ENCODE peak calls at places on chromosome 15, in five cellular contexts. L is HepG2, R is GM12878, T is HCT116, B is K562. V is an unnamed sample. For H3K4me1 and H3K27me3, the result is how much of the 10 kb centered on the place peaks cover.

GRCh38 chr15:31216210-31216911 is 110.3 kb upstream of the KLF13 start:
- DNase-seq in B (peak), T (no peak), R (no peak), L (peak), V (peak)

GRCh38 chr15:31402511-31403056 is 75.9 kb downstream of the KLF13 start:
- DNase-seq in L (no peak), R (no peak), T (no peak), B (no peak), V (no peak)

GRCh38 chr15:65595960-65596359 is 15.0 kb downstream of the INTS14 start:
- DNase-seq in B (peak), T (no peak), R (no peak), L (peak), V (no peak)

GRCh38 chr15:48891229-48891765 is 13.4 kb downstream of the EID1 start:
- DNase-seq in B (no peak), L (no peak), R (no peak), T (no peak), V (no peak)

GRCh38 chr15:89138999-89139612 is 50.9 kb downstream of the ABHD2 start:
- DNase-seq in B (no peak), T (no peak), L (peak), R (no peak), V (no peak)

GRCh38 chr15:43927203-43927602 is 100.4 kb downstream of the WDR76 start:
- DNase-seq in R (no peak), T (no peak), B (no peak), L (no peak), V (no peak)

GRCh38 chr15:73601449-73602425 is 31.5 kb downstream of the NPTN start:
- DNase-seq in T (no peak), L (peak), R (no peak), B (no peak), V (no peak)

GRCh38 chr15:84715442-84716035 is 400 bp downstream of the SEC11A start:
- DNase-seq in L (no peak), R (no peak), B (peak), T (no peak), V (no peak)

GRCh38 chr15:71256934-71257333 is 141.7 kb downstream of the THSD4 start:
- DNase-seq in T (no peak), B (no peak), L (no peak), R (no peak), V (no peak)

GRCh38 chr15:30929982-30930381 is 26.3 kb downstream of the FAN1 start:
- DNase-seq in B (no peak), T (no peak), R (no peak), L (no peak), V (no peak)

GRCh38 chr15:92167413-92167950 is 226.2 kb upstream of the ST8SIA2 start:
- DNase-seq in L (peak), R (no peak), T (no peak), B (no peak), V (no peak)

GRCh38 chr15:84023636-84024035 is 211.9 kb upstream of the GOLGA6L4 start:
- DNase-seq in T (peak), R (no peak), B (peak), L (peak), V (peak)

GRCh38 chr15:51318382-51319150 is 19.8 kb downstream of the CYP19A1 start:
- DNase-seq in L (peak), B (no peak), T (no peak), R (no peak), V (no peak)

GRCh38 chr15:90203922-90204321 is 2.8 kb downstream of the SEMA4B start:
- DNase-seq in T (no peak), B (no peak), R (no peak), L (no peak), V (no peak)

GRCh38 chr15:52183562-52184173 is 7.5 kb downstream of the GNB5 start:
- DNase-seq in R (no peak), L (no peak), B (peak), T (no peak), V (no peak)

GRCh38 chr15:40723919-40724318 is 28.9 kb downstream of the RAD51 start:
- DNase-seq in L (no peak), B (no peak), T (no peak), R (no peak), V (no peak)

GRCh38 chr15:49101536-49101935 is 53.9 kb downstream of the COPS2 start:
- DNase-seq in B (no peak), T (no peak), R (no peak), L (no peak), V (no peak)

GRCh38 chr15:81410318-81410753 is 36.3 kb upstream of the TMC3 start:
- DNase-seq in B (peak), T (peak), L (peak), R (no peak), V (peak)

GRCh38 chr15:45522931-45523331 is 376 bp upstream of the SLC30A4 start:
- DNase-seq in L (no peak), R (no peak), T (no peak), B (no peak), V (no peak)

DNA sequence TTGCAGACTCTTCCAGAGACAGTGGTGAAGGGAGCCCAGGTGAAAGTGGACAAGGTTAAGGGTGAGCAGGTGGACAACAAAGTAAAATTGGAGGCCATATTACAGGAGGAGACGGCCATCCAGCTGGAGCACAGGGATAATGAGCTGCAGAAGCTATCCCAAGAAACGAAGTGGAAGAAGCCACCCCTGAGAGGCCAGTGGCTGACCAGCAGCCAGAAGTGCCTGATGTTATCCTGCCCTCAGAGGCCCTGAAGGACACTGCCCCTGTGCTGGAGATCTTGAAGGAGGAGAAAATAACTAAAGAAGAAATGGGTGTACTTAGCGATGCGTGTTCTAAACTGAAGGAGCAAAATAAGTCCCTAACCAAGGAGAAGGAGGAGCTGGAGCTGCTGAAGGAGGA is 107.6 kb downstream of the SMAD6 start:
- DNase-seq in R (no peak), L (no peak), B (no peak), T (no peak), V (no peak)
- H3K4me1 ChIP-seq in R (under half), L (under half), B (under half), T (under half), V (under half)

GRCh38 chr15:85937661-85938060 is 142.0 kb upstream of the AGBL1 start:
- DNase-seq in R (no peak), T (no peak), B (no peak), L (no peak), V (no peak)
- TF ChIP-seq ZNF274 in R (no peak), T (no peak), B (no peak), L (no peak), V (no peak)

GRCh38 chr15:77630956-77631789 is 1.5 kb downstream of the LINGO1 start:
- DNase-seq in T (no peak), R (no peak), L (no peak), B (no peak), V (no peak)

GRCh38 chr15:77632760-77633133 is at the start of gene LINGO1:
- DNase-seq in L (no peak), B (peak), T (no peak), R (no peak), V (no peak)

GRCh38 chr15:77630064-77630463 is 2.6 kb downstream of the LINGO1 start:
- DNase-seq in R (no peak), B (peak), L (no peak), T (no peak), V (no peak)

GRCh38 chr15:77633134-77633912 is 611 bp upstream of the LINGO1 start:
- DNase-seq in R (no peak), L (peak), T (peak), B (peak), V (peak)

DNA sequence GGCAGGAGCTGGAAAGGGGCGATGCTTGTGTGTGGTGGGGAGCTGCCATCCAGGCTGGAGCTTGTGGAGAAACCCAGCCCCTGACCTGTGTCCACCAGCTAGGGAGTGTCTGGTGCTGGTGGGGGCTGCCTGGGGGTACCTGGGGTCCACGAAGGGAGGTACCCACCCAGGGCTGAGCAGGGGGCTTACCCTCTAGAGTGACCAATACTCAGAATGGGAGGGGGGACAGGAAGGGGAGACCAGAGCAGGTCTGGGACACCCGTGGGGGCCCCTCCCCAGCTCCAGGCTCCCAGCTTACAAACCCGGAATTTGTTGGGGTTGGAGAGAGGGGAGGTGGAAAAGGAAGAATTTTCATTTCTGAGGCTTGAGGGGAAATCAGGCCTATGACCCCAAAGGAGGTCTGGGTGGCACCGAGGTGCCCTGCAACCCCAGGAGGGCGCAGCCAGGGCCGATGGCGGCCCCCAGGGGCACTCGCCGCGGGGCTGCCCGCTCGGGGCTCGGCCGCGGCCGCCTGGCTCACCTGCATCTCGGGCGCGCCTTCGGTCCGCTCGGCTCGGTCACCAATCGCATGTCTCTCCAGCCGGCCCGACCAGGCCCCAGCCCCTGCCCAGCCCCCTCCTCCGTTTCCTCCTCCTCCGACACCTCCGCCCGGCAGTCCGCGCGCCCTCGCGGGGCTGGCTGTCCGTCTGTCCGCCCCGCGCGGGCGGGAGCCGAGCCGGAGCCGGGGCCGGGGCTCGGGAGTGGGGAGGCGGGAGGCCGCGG is 741 bp downstream of the LINGO1 start:
- DNase-seq in T (no peak), L (no peak), B (peak), R (no peak), V (no peak)
- H3K27me3 ChIP-seq in T (under half), L (under half), B (under half), R (under half), V (under half)

GRCh38 chr15:75203908-75204263 is 2.2 kb downstream of the C15orf39 start:
- DNase-seq in R (no peak), L (no peak), B (no peak), T (no peak), V (no peak)
- H3K4me1 ChIP-seq in R (under half), L (half or more), B (half or more), T (under half), V (under half)

GRCh38 chr15:39598186-39598850 is 17.4 kb downstream of the THBS1 start:
- DNase-seq in T (no peak), R (no peak), B (no peak), L (no peak), V (no peak)
- TF ChIP-seq ZNF274 in T (no peak), R (no peak), B (no peak), L (no peak), V (no peak)

GRCh38 chr15:68580883-68581155 is 2.0 kb downstream of the CORO2B start:
- DNase-seq in L (no peak), B (no peak), R (no peak), T (no peak), V (no peak)

GRCh38 chr15:68578175-68578959 is 426 bp upstream of the CORO2B start:
- DNase-seq in R (no peak), L (no peak), B (no peak), T (no peak), V (no peak)

GRCh38 chr15:68580026-68580882 is 1.5 kb downstream of the CORO2B start:
- DNase-seq in L (no peak), B (no peak), R (no peak), T (no peak), V (no peak)

GRCh38 chr15:68581725-68582124 is 2.9 kb downstream of the CORO2B start:
- DNase-seq in L (no peak), B (no peak), R (no peak), T (no peak), V (no peak)

GRCh38 chr15:68578960-68579935 is at the start of gene CORO2B:
- DNase-seq in B (no peak), T (no peak), R (no peak), L (no peak), V (no peak)
- H3K27me3 ChIP-seq in B (half or more), T (under half), R (under half), L (half or more), V (under half)

GRCh38 chr15:85725564-85725963 is 69.2 kb downstream of the KLHL25 start:
- DNase-seq in R (no peak), L (no peak), T (no peak), B (no peak), V (no peak)
- H3K4me1 ChIP-seq in R (under half), L (under half), T (under half), B (under half), V (under half)

V was measured in NT2/D1.